ENCODE peak calls at places on chromosomes 16 and 17, in four cellular contexts. D is GM12878, F is K562, Z is HepG2. L is an unnamed sample.

GRCh38 chr17:80372922-80373570 is 41.9 kb upstream of the ENDOV start:
- DNase-seq in D (no peak), F (no peak), Z (no peak), L (no peak)

GRCh38 chr16:63461248-63461841 is 1425.1 kb upstream of the CDH8 start:
- DNase-seq in D (no peak), F (no peak), Z (peak), L (no peak)

GRCh38 chr17:3724373-3725077 is 822 bp downstream of the HASPIN start:
- DNase-seq in D (no peak), F (no peak), Z (no peak), L (no peak)

GRCh38 chr16:88341551-88342290 is 41.0 kb upstream of the ZNF469 start:
- DNase-seq in D (no peak), F (no peak), Z (no peak), L (no peak)

GRCh38 chr17:48037036-48037881 is at the start of gene COPZ2:
- DNase-seq in D (no peak), F (no peak), Z (peak), L (no peak)

GRCh38 chr17:35184274-35184673 is 9.9 kb downstream of the SLC35G3 start:
- DNase-seq in D (no peak), F (no peak), Z (no peak), L (no peak)

GRCh38 chr17:42275527-42276358 is 448 bp downstream of the STAT5B start:
- DNase-seq in D (no peak), F (peak), Z (no peak), L (peak)

GRCh38 chr16:84033251-84034195 is 9.1 kb downstream of the SLC38A8 start:
- DNase-seq in D (no peak), F (no peak), Z (no peak), L (no peak)

GRCh38 chr17:27654654-27655524 is 23.9 kb downstream of the LGALS9 start:
- DNase-seq in D (peak), F (peak), Z (peak), L (peak)

GRCh38 chr16:84907575-84907974 is 87.8 kb downstream of the CRISPLD2 start:
- DNase-seq in D (no peak), F (no peak), Z (no peak), L (no peak)

GRCh38 chr16:73746554-73746953 is 550.1 kb upstream of the PSMD7 start:
- DNase-seq in D (no peak), F (no peak), Z (no peak), L (no peak)

GRCh38 chr17:41736983-41737679 is 2.7 kb upstream of the HAP1 start:
- DNase-seq in D (no peak), F (no peak), Z (no peak), L (no peak)

GRCh38 chr17:53527473-53527872 is 295.3 kb upstream of the KIF2B start:
- DNase-seq in D (no peak), F (no peak), Z (no peak), L (no peak)

GRCh38 chr16:87143661-87144121 is 173.5 kb downstream of the C16orf95 start:
- DNase-seq in D (no peak), F (no peak), Z (no peak), L (no peak)

GRCh38 chr17:75684924-75685323 is 17.8 kb downstream of the SAP30BP start:
- DNase-seq in D (no peak), F (no peak), Z (no peak), L (no peak)

GRCh38 chr16:86026916-86027315 is 128.0 kb downstream of the IRF8 start:
- DNase-seq in D (no peak), F (no peak), Z (no peak), L (no peak)

GRCh38 chr16:75244225-75244792 is 7.1 kb downstream of the BCAR1 start:
- DNase-seq in D (no peak), F (no peak), Z (no peak), L (no peak)

GRCh38 chr17:82866521-82867214 is 26.8 kb upstream of the ZNF750 start:
- DNase-seq in D (no peak), F (no peak), Z (no peak), L (no peak)

GRCh38 chr16:81560979-81561657 is 116.5 kb downstream of the CMIP start:
- DNase-seq in D (no peak), F (no peak), Z (no peak), L (no peak)

GRCh38 chr17:72749119-72749572 is 343.3 kb downstream of the SLC39A11 start:
- DNase-seq in D (no peak), F (no peak), Z (peak), L (no peak)

GRCh38 chr17:14541714-14542113 is 240.8 kb downstream of the HS3ST3B1 start:
- DNase-seq in D (no peak), F (no peak), Z (no peak), L (no peak)

GRCh38 chr17:68172461-68172954 is 75.3 kb upstream of the AMZ2 start:
- DNase-seq in D (no peak), F (peak), Z (peak), L (peak)

GRCh38 chr17:9512323-9513168 is 63.1 kb downstream of the STX8 start:
- DNase-seq in D (no peak), F (no peak), Z (no peak), L (no peak)

GRCh38 chr17:7825206-7825980 is 8.6 kb upstream of the KDM6B start:
- DNase-seq in D (no peak), F (no peak), Z (peak), L (no peak)

GRCh38 chr16:20707461-20707860 is 10.0 kb upstream of the ACSM1 start:
- DNase-seq in D (no peak), F (no peak), Z (no peak), L (no peak)

GRCh38 chr16:27025581-27025980 is 41.1 kb upstream of the C16orf82 start:
- DNase-seq in D (no peak), F (peak), Z (no peak), L (no peak)

GRCh38 chr17:249236-249993 is 68.0 kb upstream of the DOC2B start:
- DNase-seq in D (no peak), F (no peak), Z (no peak), L (no peak)

GRCh38 chr17:56708220-56708567 is 114.7 kb downstream of the NOG start:
- DNase-seq in D (no peak), F (no peak), Z (no peak), L (no peak)

GRCh38 chr17:56707312-56708219 is 114.1 kb downstream of the NOG start:
- DNase-seq in D (no peak), F (no peak), Z (no peak), L (no peak)

GRCh38 chr17:56710986-56711385 is 117.5 kb downstream of the NOG start:
- DNase-seq in D (no peak), F (no peak), Z (no peak), L (no peak)

DNA sequence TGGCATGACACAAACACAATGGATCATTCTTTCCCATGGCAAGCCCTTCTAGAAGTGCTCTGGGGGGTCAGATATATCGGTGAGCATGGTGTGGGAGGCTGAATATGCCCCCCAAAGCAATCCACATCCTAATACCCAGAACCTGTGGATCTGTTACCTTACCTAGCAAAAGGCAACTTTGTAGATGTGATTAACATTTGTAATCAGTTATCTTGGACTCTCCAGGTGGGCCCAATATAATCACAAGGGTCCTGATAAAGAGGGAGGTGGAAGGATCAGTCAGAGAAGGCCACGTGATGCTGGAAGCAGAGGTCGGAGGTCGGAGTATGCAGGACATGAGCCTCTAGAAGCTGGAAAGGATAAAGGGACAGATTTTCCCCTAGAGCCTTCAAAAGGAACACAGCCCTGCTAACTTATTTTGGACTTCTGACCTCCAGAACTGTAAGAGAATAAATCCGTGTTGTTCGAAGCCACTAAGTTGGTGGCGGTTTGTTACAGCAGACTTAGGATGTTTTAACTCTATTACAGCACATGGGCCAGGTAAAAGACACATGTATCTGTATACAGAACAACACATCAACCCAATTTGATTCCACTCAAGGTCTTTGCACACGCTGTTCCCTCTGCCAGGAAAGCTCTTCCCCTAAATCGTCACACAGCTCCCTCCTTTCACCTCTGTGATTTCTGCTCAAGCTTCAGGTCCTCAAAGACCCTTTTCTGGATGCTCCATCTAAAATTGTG is 115.3 kb downstream of the NOG start:
- DNase-seq in D (no peak), F (no peak), Z (no peak), L (no peak)
- TF ChIP-seq FOXK2 in D (no peak), F (no peak), Z (no peak), L (no peak)

GRCh38 chr17:44628234-44629188 is 27.8 kb upstream of the MEIOC start:
- DNase-seq in D (peak), F (no peak), Z (peak), L (no peak)
- TF ChIP-seq FOXM1 in D (no peak), F (no peak), Z (no peak), L (no peak)

GRCh38 chr16:9092963-9093477 is 1.6 kb downstream of the HAPSTR1 start:
- DNase-seq in D (no peak), F (no peak), Z (no peak), L (no peak)

GRCh38 chr16:9094008-9094846 is 2.8 kb downstream of the HAPSTR1 start:
- DNase-seq in D (no peak), F (no peak), Z (no peak), L (no peak)

GRCh38 chr16:9091867-9092281 is 430 bp downstream of the HAPSTR1 start:
- DNase-seq in D (no peak), F (no peak), Z (no peak), L (peak)

GRCh38 chr16:9090960-9091866 is at the start of gene HAPSTR1:
- DNase-seq in D (peak), F (peak), Z (peak), L (peak)

DNA sequence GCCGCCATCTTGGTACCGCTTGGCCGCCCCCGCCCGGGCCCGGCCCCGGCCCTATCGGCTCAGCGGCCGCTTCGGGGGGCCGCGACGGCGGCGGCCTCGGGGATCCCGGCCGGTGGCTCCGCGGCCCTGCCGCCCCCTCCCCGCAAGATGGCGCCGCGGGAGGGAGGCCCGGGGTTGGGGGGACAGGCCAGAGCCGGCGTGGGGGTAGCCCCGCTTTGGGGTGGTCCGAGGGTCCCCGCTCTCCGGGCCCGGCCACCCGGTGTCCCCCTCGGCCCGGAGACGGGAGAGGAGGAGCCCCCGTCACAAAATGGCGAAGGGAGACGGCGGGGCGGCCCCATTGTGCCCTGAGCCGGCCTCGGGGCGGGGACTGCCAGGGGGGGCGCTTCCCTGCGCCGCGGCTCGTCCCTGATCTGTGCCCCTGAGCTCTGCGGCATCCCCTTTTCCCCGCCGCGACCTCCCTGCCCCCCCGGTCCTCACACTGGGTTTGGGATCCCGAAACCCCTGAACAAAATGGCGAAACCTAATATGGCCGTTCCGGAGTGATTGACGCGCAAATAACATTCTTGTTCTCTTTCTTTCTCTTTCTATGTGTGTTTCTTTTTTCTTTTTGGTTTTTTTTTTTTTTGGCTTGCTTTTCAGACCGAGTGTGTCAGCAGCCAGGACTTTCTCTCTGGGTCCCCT is 978 bp downstream of the HAPSTR1 start:
- DNase-seq in D (no peak), F (peak), Z (peak), L (peak)
- TF ChIP-seq FOXK2 in D (no peak), F (no peak), Z (no peak), L (no peak)

DNA sequence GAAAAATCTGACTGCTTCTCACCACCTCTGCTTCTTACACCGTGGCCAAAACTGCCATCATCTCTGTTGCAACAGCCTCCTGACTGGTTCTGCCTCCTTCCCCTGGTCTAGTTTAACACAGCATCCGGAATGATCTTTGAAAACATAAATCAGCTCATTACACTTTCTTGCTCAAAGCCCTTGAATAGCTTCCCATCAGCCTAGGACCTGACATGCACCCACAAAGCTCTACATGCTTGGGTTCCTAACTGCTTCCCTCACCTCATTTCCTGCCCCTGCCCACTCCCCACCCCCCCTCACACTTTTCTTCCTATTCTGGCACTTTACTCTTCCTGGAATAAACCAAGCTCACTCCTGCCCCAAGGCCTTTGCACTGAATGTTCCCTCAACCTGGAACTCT is 112.3 kb downstream of the FTO start:
- DNase-seq in D (no peak), F (no peak), Z (no peak), L (no peak)
- TF ChIP-seq FOXM1 in D (no peak), F (no peak), Z (no peak), L (no peak)

GRCh38 chr17:21218831-21219380 is 4.9 kb upstream of the TMEM11 start:
- DNase-seq in D (no peak), F (no peak), Z (no peak), L (no peak)

GRCh38 chr17:21217346-21217745 is 3.4 kb upstream of the TMEM11 start:
- DNase-seq in D (no peak), F (no peak), Z (no peak), L (no peak)

GRCh38 chr17:21215935-21216334 is 2.0 kb upstream of the TMEM11 start:
- DNase-seq in D (no peak), F (no peak), Z (no peak), L (no peak)

GRCh38 chr17:21214777-21215541 is 998 bp upstream of the TMEM11 start:
- DNase-seq in D (no peak), F (no peak), Z (no peak), L (no peak)

GRCh38 chr17:21218101-21218500 is 4.1 kb upstream of the TMEM11 start:
- DNase-seq in D (no peak), F (no peak), Z (no peak), L (peak)
- TF ChIP-seq FOXK2 in D (no peak), F (no peak), Z (no peak), L (no peak)

GRCh38 chr16:67398546-67399217 is 5.4 kb upstream of the TPPP3 start:
- DNase-seq in D (no peak), F (no peak), Z (no peak), L (no peak)

GRCh38 chr16:67397812-67398545 is 4.7 kb upstream of the TPPP3 start:
- DNase-seq in D (no peak), F (no peak), Z (no peak), L (no peak)

GRCh38 chr16:67396775-67397450 is 3.6 kb upstream of the TPPP3 start:
- DNase-seq in D (no peak), F (no peak), Z (no peak), L (no peak)

GRCh38 chr16:67396159-67396774 is 3.0 kb upstream of the TPPP3 start:
- DNase-seq in D (no peak), F (peak), Z (peak), L (peak)

DNA sequence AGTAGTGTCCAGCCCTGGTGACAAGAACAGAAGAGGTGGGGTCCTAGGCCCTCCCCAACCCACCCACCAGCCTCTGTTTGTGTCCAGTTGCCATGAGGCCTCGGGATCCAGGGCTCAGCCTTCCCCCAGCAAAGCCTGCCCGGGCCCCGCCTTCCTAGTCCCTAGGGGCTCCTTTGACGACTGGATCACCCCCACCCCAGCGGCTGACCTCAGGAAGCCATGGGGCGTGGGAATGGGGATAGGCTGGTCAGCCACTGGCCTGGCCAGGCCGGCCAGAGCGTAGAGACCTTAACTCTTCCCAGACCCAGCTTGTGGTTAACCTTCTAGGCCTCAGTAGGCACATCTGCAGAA is 4.1 kb upstream of the TPPP3 start:
- DNase-seq in D (no peak), F (no peak), Z (no peak), L (no peak)
- TF ChIP-seq FOXM1 in D (no peak), F (no peak), Z (no peak), L (no peak)

DNA sequence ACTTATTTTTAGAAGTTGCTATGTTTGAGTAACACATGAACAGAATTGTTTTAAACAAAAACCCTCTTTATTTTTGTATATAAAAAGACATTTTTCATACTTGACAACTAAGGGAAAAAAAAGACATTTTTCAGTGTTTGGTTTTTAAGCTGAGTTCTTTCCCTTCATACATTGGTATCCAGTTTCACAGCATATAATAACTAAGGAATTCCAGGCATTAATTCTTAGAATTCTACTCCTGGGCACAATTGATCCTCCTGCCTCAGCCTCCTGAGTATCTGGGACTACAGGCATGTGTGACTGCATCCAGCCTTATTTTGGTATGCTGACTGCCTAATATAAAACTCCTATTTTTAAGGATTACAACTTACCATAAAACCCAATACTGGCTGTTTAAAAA is 8.4 kb downstream of the FBXO47 start:
- DNase-seq in D (no peak), F (no peak), Z (no peak), L (no peak)
- TF ChIP-seq FOXK2 in D (no peak), F (no peak), Z (no peak), L (no peak)